ENCODE peak calls at places on chromosomes 2 and 18, in six cellular contexts. G, C, Z, D, V and R are unnamed samples.

GRCh38 chr2:36513661-36514060 is 84.3 kb downstream of the FEZ2 start:
- DNase-seq in V (no peak), D (no peak), C (no peak), G (no peak), Z (no peak), R (no peak)

GRCh38 chr2:46275995-46276394 is 21.2 kb upstream of the EPAS1 start:
- DNase-seq in G (no peak), V (no peak), D (peak), C (peak), Z (no peak), R (peak)

GRCh38 chr18:63472380-63472779 is 4.4 kb upstream of the SERPINB5 start:
- DNase-seq in D (no peak), Z (peak), G (no peak), V (no peak), C (no peak), R (no peak)

GRCh38 chr2:101805146-101806088 is 107.9 kb downstream of the MAP4K4 start:
- DNase-seq in C (no peak), G (no peak), Z (no peak), V (no peak), D (no peak), R (no peak)

GRCh38 chr18:49041677-49042570 is 91.2 kb upstream of the SMAD7 start:
- DNase-seq in G (no peak), D (peak), Z (peak), C (peak), V (peak), R (peak)

GRCh38 chr18:37900281-37900680 is 334.7 kb upstream of the CELF4 start:
- DNase-seq in D (no peak), V (no peak), C (no peak), Z (no peak), G (no peak), R (no peak)

GRCh38 chr18:68233043-68233442 is 481.9 kb downstream of the TMX3 start:
- DNase-seq in G (peak), D (no peak), Z (no peak), C (no peak), V (no peak), R (no peak)

GRCh38 chr2:47070920-47071824 is 83.9 kb downstream of the STPG4 start:
- DNase-seq in C (peak), G (no peak), V (peak), Z (peak), D (peak), R (peak)

GRCh38 chr18:65968605-65969004 is 217.8 kb downstream of the CDH7 start:
- DNase-seq in G (no peak), D (no peak), C (no peak), Z (peak), V (no peak), R (no peak)

GRCh38 chr2:186307871-186308270 is 178.2 kb upstream of the ZC3H15 start:
- DNase-seq in G (no peak), C (no peak), V (no peak), D (no peak), Z (peak), R (no peak)

GRCh38 chr2:191646612-191646902 is 31.4 kb upstream of the NABP1 start:
- DNase-seq in G (no peak), Z (peak), C (no peak), D (no peak), V (no peak), R (no peak)

GRCh38 chr2:109217362-109218086 is 88.5 kb downstream of the SH3RF3 start:
- DNase-seq in G (no peak), Z (peak), V (no peak), C (no peak), D (peak), R (no peak)

GRCh38 chr18:45602926-45603325 is 12.3 kb upstream of the SLC14A2 start:
- DNase-seq in V (no peak), Z (peak), D (no peak), C (no peak), G (no peak), R (no peak)

GRCh38 chr2:221124542-221125235 is 447.4 kb downstream of the EPHA4 start:
- DNase-seq in C (no peak), Z (no peak), V (peak), G (peak), D (no peak), R (no peak)

GRCh38 chr2:204475403-204475802 is 69.9 kb upstream of the PARD3B start:
- DNase-seq in D (no peak), V (no peak), G (no peak), Z (no peak), C (no peak), R (no peak)

GRCh38 chr18:75003089-75003488 is 205.8 kb downstream of the PTGR3 start:
- DNase-seq in C (no peak), Z (no peak), V (peak), G (no peak), D (no peak), R (no peak)

GRCh38 chr2:205053827-205054410 is 508.6 kb downstream of the PARD3B start:
- DNase-seq in C (no peak), G (no peak), Z (no peak), D (no peak), V (no peak), R (no peak)